ENCODE peak calls at places on chromosome 1, in four cellular contexts. U is iPS-NIHi11; P is stimulated activated CD4-positive, alpha-beta T cell treated with anti-CD3 and anti-CD28 coated beads, Interleukin-15, amount 100 ng/mL, for 24 hours; V is NAMALWA. M is an unnamed sample.

GRCh38 chr1:36879613-36880012 is 154.7 kb downstream of the GRIK3 start:
- DNase-seq in U (no peak), P (no peak), V (no peak), M (no peak)

GRCh38 chr1:2819831-2820730 is 18.6 kb upstream of the TTC34 start:
- DNase-seq in U (no peak), P (no peak), V (no peak), M (no peak)

GRCh38 chr1:66764994-66765578 is 12.8 kb downstream of the DYNLT5 start:
- DNase-seq in U (peak; percentile 41), P (peak; percentile 63), V (peak; percentile 82), M (peak; percentile 66)

GRCh38 chr1:53366901-53367502 is 39.1 kb upstream of the LRP8 start:
- DNase-seq in U (no peak), P (no peak), V (no peak), M (no peak)

GRCh38 chr1:194889310-194889709 is 1702.9 kb upstream of the B3GALT2 start:
- DNase-seq in U (no peak), P (no peak), V (no peak), M (peak; percentile 10)

GRCh38 chr1:115531806-115532359 is 109.9 kb upstream of the VANGL1 start:
- DNase-seq in U (no peak), P (no peak), V (no peak), M (no peak)

GRCh38 chr1:78091215-78091813 is 45.5 kb downstream of the GIPC2 start:
- DNase-seq in U (no peak), P (no peak), V (no peak), M (no peak)

GRCh38 chr1:64302971-64303370 is 99.5 kb downstream of the UBE2U start:
- DNase-seq in U (no peak), P (no peak), V (no peak), M (no peak)

GRCh38 chr1:217186664-217187063 is 444.2 kb downstream of the GPATCH2 start:
- DNase-seq in U (no peak), P (no peak), V (no peak), M (no peak)

GRCh38 chr1:180173952-180174351 is 19.3 kb downstream of the QSOX1 start:
- DNase-seq in U (no peak), P (no peak), V (no peak), M (no peak)

GRCh38 chr1:235632538-235633219 is 16.9 kb downstream of the GNG4 start:
- DNase-seq in U (no peak), P (no peak), V (no peak), M (peak; percentile 76)

GRCh38 chr1:157114183-157115121 is 14.8 kb upstream of the ETV3L start:
- DNase-seq in U (no peak), P (no peak), V (no peak), M (no peak)

GRCh38 chr1:83095570-83095969 is 903.4 kb downstream of the TTLL7 start:
- DNase-seq in U (no peak), P (no peak), V (no peak), M (no peak)

GRCh38 chr1:20992327-20993056 is 184.2 kb downstream of the EIF4G3 start:
- DNase-seq in U (no peak), P (no peak), V (no peak), M (no peak)

GRCh38 chr1:19065526-19066247 is 109.2 kb upstream of the IFFO2 start:
- DNase-seq in U (no peak), P (no peak), V (no peak), M (peak; percentile 31)

GRCh38 chr1:38029725-38030511 is 16.7 kb downstream of the POU3F1 start:
- DNase-seq in U (no peak), P (peak; percentile 88), V (no peak), M (peak; percentile 86)

GRCh38 chr1:13893456-13893855 is 193.5 kb downstream of the PRDM2 start:
- DNase-seq in U (no peak), P (no peak), V (no peak), M (peak; percentile 64)

M was measured in RPMI8226.